ENCODE peak calls at places on chromosomes 4 and X, in nine cellular contexts. One of them, this sample, is unnamed. For H3K27me3, the result is how much of the 10 kb centered on the place peaks cover.

GRCh38 chrX:54076903-54077302 is 32.6 kb upstream of the PHF8 start:
- DNase-seq in fibroblast of lung: peak
- DNase-seq in IMR-90: peak
- DNase-seq in K562: no peak
- DNase-seq in mammary epithelial cell: peak
- DNase-seq in GM23248: peak
- DNase-seq in endothelial cell of umbilical vein: no peak
- DNase-seq in HepG2: no peak
- DNase-seq in mesendoderm: peak
- DNase-seq in this sample: no peak

GRCh38 chr4:2798399-2799301 is 5.8 kb downstream of the SH3BP2 start:
- DNase-seq in IMR-90: no peak
- DNase-seq in fibroblast of lung: no peak
- DNase-seq in mesendoderm: no peak
- DNase-seq in GM23248: no peak
- DNase-seq in K562: peak
- DNase-seq in endothelial cell of umbilical vein: peak
- DNase-seq in HepG2: no peak
- DNase-seq in mammary epithelial cell: no peak
- DNase-seq in this sample: no peak

GRCh38 chrX:15468036-15468435 is 25.1 kb downstream of the PIR start:
- DNase-seq in fibroblast of lung: peak
- DNase-seq in mammary epithelial cell: peak
- DNase-seq in HepG2: no peak
- DNase-seq in GM23248: peak
- DNase-seq in IMR-90: peak
- DNase-seq in endothelial cell of umbilical vein: peak
- DNase-seq in mesendoderm: peak
- DNase-seq in K562: no peak
- DNase-seq in this sample: peak

GRCh38 chr4:143473334-143474126 is 40.0 kb upstream of the SMARCA5 start:
- DNase-seq in K562: no peak
- DNase-seq in IMR-90: no peak
- DNase-seq in mesendoderm: no peak
- DNase-seq in endothelial cell of umbilical vein: no peak
- DNase-seq in fibroblast of lung: no peak
- DNase-seq in mammary epithelial cell: no peak
- DNase-seq in HepG2: peak
- DNase-seq in GM23248: no peak
- DNase-seq in this sample: no peak

GRCh38 chrX:131792789-131793462 is 230.2 kb upstream of the STK26 start:
- DNase-seq in fibroblast of lung: peak
- DNase-seq in endothelial cell of umbilical vein: no peak
- DNase-seq in GM23248: peak
- DNase-seq in mammary epithelial cell: peak
- DNase-seq in mesendoderm: peak
- DNase-seq in HepG2: no peak
- DNase-seq in IMR-90: peak
- DNase-seq in K562: no peak
- DNase-seq in this sample: peak

GRCh38 chr4:105619193-105619931 is 66.9 kb downstream of the ARHGEF38 start:
- DNase-seq in IMR-90: no peak
- DNase-seq in mammary epithelial cell: no peak
- DNase-seq in mesendoderm: no peak
- DNase-seq in endothelial cell of umbilical vein: peak
- DNase-seq in fibroblast of lung: peak
- DNase-seq in HepG2: no peak
- DNase-seq in K562: no peak
- DNase-seq in GM23248: no peak
- DNase-seq in this sample: no peak

GRCh38 chr4:8362483-8362882 is 78.0 kb downstream of the ACOX3 start:
- DNase-seq in HepG2: no peak
- DNase-seq in mesendoderm: peak
- DNase-seq in fibroblast of lung: peak
- DNase-seq in K562: no peak
- DNase-seq in mammary epithelial cell: peak
- DNase-seq in endothelial cell of umbilical vein: no peak
- DNase-seq in GM23248: no peak
- DNase-seq in IMR-90: no peak
- DNase-seq in this sample: no peak

GRCh38 chr4:174579421-174579820 is 57.1 kb upstream of the HPGD start:
- DNase-seq in endothelial cell of umbilical vein: no peak
- DNase-seq in GM23248: no peak
- DNase-seq in fibroblast of lung: no peak
- DNase-seq in K562: no peak
- DNase-seq in mesendoderm: no peak
- DNase-seq in mammary epithelial cell: no peak
- DNase-seq in IMR-90: no peak
- DNase-seq in HepG2: no peak
- DNase-seq in this sample: no peak

GRCh38 chr4:68447201-68447600 is at the start of gene TMPRSS11E:
- DNase-seq in HepG2: no peak
- DNase-seq in mammary epithelial cell: peak
- DNase-seq in fibroblast of lung: no peak
- DNase-seq in GM23248: no peak
- DNase-seq in IMR-90: no peak
- DNase-seq in mesendoderm: peak
- DNase-seq in endothelial cell of umbilical vein: no peak
- DNase-seq in K562: no peak
- DNase-seq in this sample: no peak

GRCh38 chr4:99029018-99029735 is 33.7 kb downstream of the METAP1 start:
- DNase-seq in K562: no peak
- DNase-seq in IMR-90: peak
- DNase-seq in endothelial cell of umbilical vein: no peak
- DNase-seq in mesendoderm: no peak
- DNase-seq in fibroblast of lung: no peak
- DNase-seq in mammary epithelial cell: no peak
- DNase-seq in GM23248: peak
- DNase-seq in HepG2: no peak
- DNase-seq in this sample: no peak
- H3K4me2 ChIP-seq in K562: no peak
- H3K4me2 ChIP-seq in IMR-90: peak
- H3K4me2 ChIP-seq in endothelial cell of umbilical vein: no peak
- H3K4me2 ChIP-seq in mesendoderm: no peak
- H3K4me2 ChIP-seq in fibroblast of lung: no peak
- H3K4me2 ChIP-seq in mammary epithelial cell: no peak
- H3K4me2 ChIP-seq in GM23248: peak
- H3K4me2 ChIP-seq in HepG2: no peak
- H3K4me2 ChIP-seq in this sample: peak

DNA sequence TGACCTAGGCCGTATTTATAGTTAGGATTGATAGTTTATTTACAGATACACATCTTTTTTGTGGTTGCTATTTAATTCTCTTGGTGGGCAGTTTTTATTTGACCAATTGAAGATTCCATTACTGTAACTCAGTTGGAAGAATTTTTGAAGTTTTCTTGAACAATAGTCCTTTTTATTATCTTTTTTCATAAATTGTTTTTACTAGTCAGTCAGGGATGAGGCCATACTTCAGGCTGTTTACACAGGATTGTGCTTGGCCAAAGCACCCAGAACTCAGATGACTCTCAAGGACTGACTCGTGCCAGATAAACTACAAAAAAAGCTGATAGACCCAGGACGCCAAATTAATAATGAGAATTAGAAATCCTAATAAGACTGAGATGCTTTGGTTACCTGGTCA is 7.0 kb downstream of the HERC3 start:
- DNase-seq in mesendoderm: no peak
- DNase-seq in mammary epithelial cell: peak
- DNase-seq in endothelial cell of umbilical vein: peak
- DNase-seq in HepG2: no peak
- DNase-seq in IMR-90: peak
- DNase-seq in K562: no peak
- DNase-seq in fibroblast of lung: peak
- DNase-seq in GM23248: peak
- DNase-seq in this sample: no peak
- H3K9ac ChIP-seq in mesendoderm: no peak
- H3K9ac ChIP-seq in mammary epithelial cell: peak
- H3K9ac ChIP-seq in endothelial cell of umbilical vein: peak
- H3K9ac ChIP-seq in HepG2: no peak
- H3K9ac ChIP-seq in IMR-90: no peak
- H3K9ac ChIP-seq in K562: no peak
- H3K9ac ChIP-seq in fibroblast of lung: no peak
- H3K9ac ChIP-seq in GM23248: peak
- H3K9ac ChIP-seq in this sample: no peak

DNA sequence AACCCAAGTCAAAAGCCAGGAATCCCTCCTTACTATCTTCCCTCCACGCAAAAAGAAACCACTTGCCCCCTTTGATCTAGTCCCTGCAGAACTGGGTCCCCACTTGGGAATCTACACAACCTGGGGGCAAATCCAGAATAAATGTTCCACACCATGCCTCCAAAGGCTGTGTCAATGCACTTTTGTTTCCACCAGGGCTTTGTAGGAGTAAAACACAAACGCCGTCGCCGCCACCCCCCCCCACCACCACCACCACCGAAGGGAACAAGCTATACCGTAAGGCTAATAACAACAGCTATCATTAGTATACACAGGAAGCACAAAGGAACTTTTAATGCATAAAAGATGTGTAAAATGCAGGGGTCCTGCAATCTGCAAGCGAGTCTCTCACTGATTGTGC is 13.3 kb downstream of the BCOR start:
- DNase-seq in mammary epithelial cell: no peak
- DNase-seq in GM23248: no peak
- DNase-seq in IMR-90: no peak
- DNase-seq in mesendoderm: no peak
- DNase-seq in K562: no peak
- DNase-seq in fibroblast of lung: no peak
- DNase-seq in HepG2: no peak
- DNase-seq in endothelial cell of umbilical vein: no peak
- DNase-seq in this sample: no peak
- H3K27me3 ChIP-seq in mammary epithelial cell: under half
- H3K27me3 ChIP-seq in GM23248: under half
- H3K27me3 ChIP-seq in IMR-90: under half
- H3K27me3 ChIP-seq in mesendoderm: under half
- H3K27me3 ChIP-seq in K562: under half
- H3K27me3 ChIP-seq in fibroblast of lung: under half
- H3K27me3 ChIP-seq in HepG2: under half
- H3K27me3 ChIP-seq in endothelial cell of umbilical vein: under half
- H3K27me3 ChIP-seq in this sample: under half

GRCh38 chr4:83560523-83560922 is 24.6 kb downstream of the GPAT3 start:
- DNase-seq in GM23248: no peak
- DNase-seq in fibroblast of lung: no peak
- DNase-seq in HepG2: no peak
- DNase-seq in mesendoderm: no peak
- DNase-seq in IMR-90: no peak
- DNase-seq in K562: no peak
- DNase-seq in mammary epithelial cell: no peak
- DNase-seq in endothelial cell of umbilical vein: no peak
- DNase-seq in this sample: no peak
- H3K4me2 ChIP-seq in GM23248: no peak
- H3K4me2 ChIP-seq in fibroblast of lung: no peak
- H3K4me2 ChIP-seq in HepG2: no peak
- H3K4me2 ChIP-seq in mesendoderm: no peak
- H3K4me2 ChIP-seq in IMR-90: no peak
- H3K4me2 ChIP-seq in K562: no peak
- H3K4me2 ChIP-seq in mammary epithelial cell: no peak
- H3K4me2 ChIP-seq in endothelial cell of umbilical vein: no peak
- H3K4me2 ChIP-seq in this sample: no peak

GRCh38 chrX:70476166-70476933 is 31.7 kb downstream of the DLG3 start:
- DNase-seq in fibroblast of lung: no peak
- DNase-seq in HepG2: no peak
- DNase-seq in IMR-90: no peak
- DNase-seq in mesendoderm: peak
- DNase-seq in endothelial cell of umbilical vein: no peak
- DNase-seq in K562: no peak
- DNase-seq in GM23248: no peak
- DNase-seq in mammary epithelial cell: no peak
- DNase-seq in this sample: no peak
- H3K9ac ChIP-seq in fibroblast of lung: no peak
- H3K9ac ChIP-seq in HepG2: no peak
- H3K9ac ChIP-seq in IMR-90: peak
- H3K9ac ChIP-seq in mesendoderm: no peak
- H3K9ac ChIP-seq in endothelial cell of umbilical vein: no peak
- H3K9ac ChIP-seq in K562: no peak
- H3K9ac ChIP-seq in GM23248: no peak
- H3K9ac ChIP-seq in mammary epithelial cell: no peak
- H3K9ac ChIP-seq in this sample: no peak

GRCh38 chr4:3849140-3849539 is 83.0 kb downstream of the ADRA2C start:
- DNase-seq in IMR-90: no peak
- DNase-seq in K562: no peak
- DNase-seq in mammary epithelial cell: no peak
- DNase-seq in mesendoderm: no peak
- DNase-seq in fibroblast of lung: no peak
- DNase-seq in GM23248: no peak
- DNase-seq in endothelial cell of umbilical vein: no peak
- DNase-seq in HepG2: no peak
- DNase-seq in this sample: no peak

GRCh38 chr4:3847211-3847940 is 81.2 kb downstream of the ADRA2C start:
- DNase-seq in IMR-90: no peak
- DNase-seq in K562: no peak
- DNase-seq in mammary epithelial cell: no peak
- DNase-seq in mesendoderm: peak
- DNase-seq in HepG2: no peak
- DNase-seq in fibroblast of lung: no peak
- DNase-seq in endothelial cell of umbilical vein: no peak
- DNase-seq in GM23248: no peak
- DNase-seq in this sample: no peak

GRCh38 chr4:3845744-3846429 is 79.7 kb downstream of the ADRA2C start:
- DNase-seq in endothelial cell of umbilical vein: no peak
- DNase-seq in mesendoderm: no peak
- DNase-seq in fibroblast of lung: no peak
- DNase-seq in HepG2: no peak
- DNase-seq in GM23248: no peak
- DNase-seq in mammary epithelial cell: no peak
- DNase-seq in K562: no peak
- DNase-seq in IMR-90: no peak
- DNase-seq in this sample: no peak

GRCh38 chr4:3848323-3848722 is 82.1 kb downstream of the ADRA2C start:
- DNase-seq in fibroblast of lung: no peak
- DNase-seq in mesendoderm: no peak
- DNase-seq in K562: no peak
- DNase-seq in IMR-90: no peak
- DNase-seq in mammary epithelial cell: no peak
- DNase-seq in endothelial cell of umbilical vein: no peak
- DNase-seq in GM23248: no peak
- DNase-seq in HepG2: no peak
- DNase-seq in this sample: no peak

GRCh38 chr4:3845094-3845743 is 79.0 kb downstream of the ADRA2C start:
- DNase-seq in IMR-90: no peak
- DNase-seq in K562: no peak
- DNase-seq in fibroblast of lung: no peak
- DNase-seq in mammary epithelial cell: no peak
- DNase-seq in GM23248: no peak
- DNase-seq in endothelial cell of umbilical vein: no peak
- DNase-seq in mesendoderm: no peak
- DNase-seq in HepG2: no peak
- DNase-seq in this sample: no peak
- H3K27me3 ChIP-seq in IMR-90: under half
- H3K27me3 ChIP-seq in K562: under half
- H3K27me3 ChIP-seq in fibroblast of lung: under half
- H3K27me3 ChIP-seq in mammary epithelial cell: under half
- H3K27me3 ChIP-seq in GM23248: half or more
- H3K27me3 ChIP-seq in endothelial cell of umbilical vein: under half
- H3K27me3 ChIP-seq in mesendoderm: under half
- H3K27me3 ChIP-seq in HepG2: under half
- H3K27me3 ChIP-seq in this sample: under half